ENCODE peak calls at places on chromosome 10, in eight cellular contexts. C is stimulated activated naive B cell treated with anti-CD40 and anti-IgM and Interleukin-4, amounts not matched to agents 10 μg/mL and 1 μg/mL and 100 μg/mL, for 72 hours; G is HCEC 1CT; J is endothelial cell; V is naive thymus-derived CD4-positive, alpha-beta T cell; E is sciatic nerve; P is ACHN; N is brain microvascular endothelial cell. R is an unnamed sample.
A peak's percentile ranks its signal among the peaks of the same experiment; 100 is the strongest.

GRCh38 chr10:129971381-129972144 is 7.5 kb upstream of the EBF3 start:
- DNase-seq in C (no peak), G (no peak), J (peak; percentile 78), V (no peak), E (peak; percentile 79), P (peak; percentile 75), N (no peak), R (peak; percentile 50)

GRCh38 chr10:132388901-132389630 is 7.9 kb upstream of the PWWP2B start:
- DNase-seq in C (no peak), G (no peak), J (no peak), V (no peak), E (peak; percentile 79), P (peak; percentile 11), N (no peak), R (no peak)

GRCh38 chr10:67114945-67115344 is 189.1 kb downstream of the LRRTM3 start:
- DNase-seq in C (no peak), G (no peak), J (no peak), V (no peak), E (no peak), P (no peak), N (no peak), R (no peak)

GRCh38 chr10:79979310-79979972 is 30.5 kb upstream of the SFTPD start:
- DNase-seq in C (no peak), G (no peak), J (no peak), V (no peak), E (no peak), P (no peak), N (no peak), R (no peak)

GRCh38 chr10:117805191-117805590 is 241.6 kb downstream of the RAB11FIP2 start:
- DNase-seq in C (no peak), G (no peak), J (no peak), V (no peak), E (no peak), P (no peak), N (no peak), R (no peak)

GRCh38 chr10:132411561-132412253 is 14.7 kb downstream of the PWWP2B start:
- DNase-seq in C (no peak), G (no peak), J (no peak), V (no peak), E (no peak), P (no peak), N (no peak), R (no peak)

GRCh38 chr10:42997151-42997848 is 79.6 kb upstream of the RET start:
- DNase-seq in C (no peak), G (no peak), J (peak; percentile 2), V (no peak), E (no peak), P (no peak), N (no peak), R (no peak)

GRCh38 chr10:97689637-97690036 is 2.6 kb upstream of the AVPI1 start:
- DNase-seq in C (no peak), G (peak; percentile 96), J (no peak), V (no peak), E (no peak), P (peak; percentile 76), N (peak; percentile 94), R (no peak)

GRCh38 chr10:86747796-86748581 is 8.4 kb upstream of the BMPR1A start:
- DNase-seq in C (no peak), G (no peak), J (no peak), V (no peak), E (no peak), P (no peak), N (no peak), R (no peak)

GRCh38 chr10:51629969-51630617 is 69.3 kb downstream of the CSTF2T start:
- DNase-seq in C (no peak), G (peak; percentile 54), J (no peak), V (no peak), E (no peak), P (no peak), N (no peak), R (no peak)

GRCh38 chr10:68489919-68490318 is 18.1 kb upstream of the DNA2 start:
- DNase-seq in C (no peak), G (no peak), J (no peak), V (no peak), E (no peak), P (no peak), N (no peak), R (no peak)

GRCh38 chr10:23047201-23048050 is 48.0 kb upstream of the MSRB2 start:
- DNase-seq in C (no peak), G (no peak), J (no peak), V (no peak), E (no peak), P (no peak), N (no peak), R (no peak)

GRCh38 chr10:43417950-43418768 is 9.2 kb upstream of the HNRNPF start:
- DNase-seq in C (peak; percentile 82), G (no peak), J (no peak), V (peak; percentile 50), E (no peak), P (no peak), N (no peak), R (peak; percentile 29)

GRCh38 chr10:34666008-34666700 is 148.9 kb downstream of the PARD3 start:
- DNase-seq in C (no peak), G (peak; percentile 92), J (no peak), V (no peak), E (no peak), P (peak; percentile 89), N (peak; percentile 82), R (no peak)

GRCh38 chr10:17123062-17123661 is 6.4 kb downstream of the CUBN start:
- DNase-seq in C (no peak), G (peak; percentile 68), J (no peak), V (no peak), E (no peak), P (no peak), N (peak; percentile 73), R (no peak)

GRCh38 chr10:89431977-89432376 is 17.6 kb downstream of the IFIT5 start:
- DNase-seq in C (no peak), G (peak; percentile 31), J (no peak), V (no peak), E (no peak), P (peak; percentile 91), N (peak; percentile 55), R (no peak)

GRCh38 chr10:69839696-69840345 is 38.1 kb downstream of the COL13A1 start:
- DNase-seq in C (no peak), G (peak; percentile 44), J (no peak), V (no peak), E (no peak), P (peak; percentile 90), N (peak; percentile 46), R (no peak)

R was measured in CD4-positive, CD25-positive, alpha-beta regulatory T cell.